ENCODE peak calls at places on chromosomes 7 and 10, in six cellular contexts. F, O, D, X, L and G are unnamed samples.

GRCh38 chr10:97539523-97540200 is 32.9 kb upstream of the ANKRD2 start:
- DNase-seq in F (peak), O (no peak), X (peak), D (peak), L (peak), G (peak)

GRCh38 chr7:3165681-3166580 is 122.3 kb upstream of the CARD11 start:
- DNase-seq in X (no peak), F (no peak), D (no peak), O (no peak), L (no peak), G (no peak)

GRCh38 chr10:62632071-62632809 is 172.3 kb upstream of the ADO start:
- DNase-seq in L (peak), X (no peak), F (no peak), O (no peak), D (no peak), G (no peak)

GRCh38 chr7:8386926-8387550 is 46.4 kb upstream of the NXPH1 start:
- DNase-seq in F (no peak), O (no peak), D (no peak), X (no peak), L (no peak), G (no peak)

GRCh38 chr7:20786779-20787651 is at the start of gene SP8:
- DNase-seq in O (no peak), L (peak), X (no peak), D (no peak), F (no peak), G (peak)

GRCh38 chr10:8532647-8533046 is 478.2 kb downstream of the GATA3 start:
- DNase-seq in D (no peak), O (no peak), L (no peak), F (no peak), X (no peak), G (no peak)

GRCh38 chr7:101819183-101819582 is 1.8 kb downstream of the CUX1 start:
- DNase-seq in X (no peak), L (no peak), F (no peak), O (no peak), D (no peak), G (no peak)

GRCh38 chr7:780056-780455 is 52.2 kb upstream of the SUN1 start:
- DNase-seq in L (no peak), F (no peak), D (no peak), X (no peak), O (no peak), G (no peak)

GRCh38 chr7:139714163-139714901 is 63.5 kb downstream of the HIPK2 start:
- DNase-seq in O (no peak), L (no peak), D (no peak), F (no peak), X (no peak), G (no peak)

GRCh38 chr10:123568751-123569150 is 97.4 kb upstream of the GPR26 start:
- DNase-seq in O (no peak), X (no peak), D (no peak), F (no peak), L (no peak), G (no peak)

GRCh38 chr10:61376377-61376776 is 76.8 kb downstream of the TMEM26 start:
- DNase-seq in X (no peak), D (no peak), L (no peak), F (no peak), O (no peak), G (no peak)

GRCh38 chr7:95434501-95435421 is at the start of gene PON2:
- DNase-seq in X (peak), O (peak), F (no peak), D (peak), L (peak), G (peak)

GRCh38 chr7:98051118-98051744 is 55.4 kb upstream of the LMTK2 start:
- DNase-seq in X (no peak), D (no peak), O (peak), L (no peak), F (no peak), G (no peak)

GRCh38 chr10:97416565-97416964 is 9.4 kb upstream of the PGAM1 start:
- DNase-seq in F (no peak), L (no peak), X (no peak), D (no peak), O (no peak), G (no peak)

GRCh38 chr7:120553497-120553896 is 280.5 kb downstream of the KCND2 start:
- DNase-seq in F (no peak), X (no peak), D (no peak), O (no peak), L (no peak), G (peak)

GRCh38 chr10:1573981-1574380 is 163.3 kb downstream of the ADARB2 start:
- DNase-seq in D (no peak), X (no peak), L (no peak), F (no peak), O (no peak), G (no peak)

GRCh38 chr7:157664866-157665633 is 328.2 kb downstream of the DNAJB6 start:
- DNase-seq in L (peak), X (no peak), O (peak), D (no peak), F (no peak), G (no peak)

GRCh38 chr7:99473315-99473596 is 566 bp downstream of the ZNF789 start:
- DNase-seq in O (peak), D (peak), F (peak), L (peak), X (peak), G (peak)

GRCh38 chr7:158030566-158030965 is 557.1 kb downstream of the PTPRN2 start:
- DNase-seq in F (no peak), L (no peak), X (no peak), D (no peak), O (no peak), G (no peak)

DNA sequence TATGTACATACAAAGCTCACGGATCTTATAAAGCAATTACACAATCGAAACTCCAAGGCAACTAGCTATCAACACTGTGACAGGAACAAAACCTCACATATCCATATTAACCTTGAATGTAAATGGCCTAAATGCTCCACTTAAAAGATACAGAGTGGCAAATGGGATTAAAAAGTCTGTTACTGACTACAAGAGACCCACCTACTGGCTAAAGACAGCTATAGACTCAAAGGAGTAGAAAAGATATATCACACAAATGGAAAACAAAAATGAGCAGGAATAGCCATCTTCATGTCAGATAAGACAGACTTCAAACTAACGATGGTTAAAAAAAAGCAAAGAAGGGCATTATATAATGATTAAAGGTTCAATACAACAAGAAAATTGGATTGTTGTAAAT is 246.7 kb downstream of the ADRA2A start:
- DNase-seq in X (no peak), F (peak), O (peak), L (no peak), D (peak), G (peak)
- TF ChIP-seq CTCF in X (no peak), F (no peak), O (peak), L (no peak), D (no peak), G (no peak)

GRCh38 chr10:31318854-31319601 is at the start of gene ZEB1:
- DNase-seq in L (peak), F (peak), O (peak), X (peak), D (peak), G (peak)
- TF ChIP-seq CTCF in L (peak), F (peak), O (peak), X (peak), D (peak), G (peak)

GRCh38 chr7:141973673-141974072 is at the start of gene TAS2R38:
- DNase-seq in O (no peak), F (no peak), D (no peak), X (no peak), L (no peak), G (no peak)

GRCh38 chr7:141976524-141977245 is 3.1 kb upstream of the TAS2R38 start:
- DNase-seq in F (no peak), O (no peak), D (no peak), X (no peak), L (no peak), G (no peak)

GRCh38 chr7:141978351-141978750 is 4.8 kb upstream of the TAS2R38 start:
- DNase-seq in D (no peak), F (no peak), X (no peak), O (no peak), L (no peak), G (no peak)

GRCh38 chr7:141975806-141976523 is 2.4 kb upstream of the TAS2R38 start:
- DNase-seq in L (peak), D (peak), F (no peak), X (peak), O (peak), G (peak)

GRCh38 chr7:141974831-141975230 is 1.3 kb upstream of the TAS2R38 start:
- DNase-seq in X (no peak), F (no peak), D (peak), L (no peak), O (peak), G (peak)
- TF ChIP-seq CTCF in X (no peak), F (no peak), D (peak), L (no peak), O (peak), G (peak)

GRCh38 chr7:83362786-83363185 is 200.1 kb upstream of the PCLO start:
- DNase-seq in F (no peak), D (peak), L (peak), X (peak), O (no peak), G (no peak)

GRCh38 chr7:83366629-83367028 is 203.9 kb upstream of the PCLO start:
- DNase-seq in F (no peak), L (no peak), O (no peak), D (peak), X (no peak), G (no peak)

DNA sequence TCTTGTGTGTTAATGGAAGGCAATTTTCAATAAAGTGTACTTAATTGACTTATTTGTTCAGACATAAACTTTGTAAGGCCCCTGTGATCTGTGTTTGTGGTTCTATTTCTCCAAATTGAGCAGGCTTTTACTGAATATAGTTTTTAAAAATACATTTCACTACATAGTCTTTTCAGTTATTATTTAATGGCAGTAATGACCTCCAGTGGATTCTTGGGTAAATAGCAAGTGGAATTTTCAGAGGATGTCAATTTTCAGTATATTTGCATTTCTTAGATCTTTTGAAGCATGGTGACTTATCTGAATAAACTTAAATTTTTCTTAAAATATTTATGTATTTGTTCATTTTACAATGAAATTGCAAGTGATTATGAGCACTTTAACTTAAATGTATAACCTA is 203.1 kb upstream of the PCLO start:
- DNase-seq in L (no peak), F (no peak), O (no peak), X (peak), D (peak), G (peak)
- TF ChIP-seq CTCF in L (no peak), F (peak), O (peak), X (peak), D (peak), G (no peak)

DNA sequence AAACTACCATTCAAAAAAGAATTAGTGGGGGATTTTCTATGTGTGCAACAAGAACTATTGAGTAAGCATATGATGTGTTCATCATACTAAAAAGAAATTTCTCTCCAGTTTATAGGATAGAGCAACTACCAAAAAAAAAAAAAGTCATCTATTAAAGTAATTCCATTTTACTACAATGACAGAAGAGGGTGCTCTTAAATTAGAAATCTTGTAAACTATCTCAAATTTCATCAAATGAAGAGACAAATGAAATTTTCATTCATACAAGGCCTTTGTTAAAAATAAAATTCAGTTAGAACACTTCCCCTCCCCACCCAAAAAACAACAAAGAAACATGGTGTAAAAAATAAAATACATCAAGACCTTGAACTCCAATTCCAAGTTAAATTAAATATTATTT is 195.4 kb upstream of the PLXDC2 start:
- DNase-seq in F (no peak), D (peak), X (no peak), O (no peak), L (peak), G (peak)
- TF ChIP-seq CTCF in F (no peak), D (peak), X (no peak), O (no peak), L (no peak), G (no peak)

GRCh38 chr7:105808703-105809590 is 67.5 kb downstream of the ATXN7L1 start:
- DNase-seq in F (no peak), O (no peak), L (peak), X (peak), D (peak), G (peak)
- TF ChIP-seq CTCF in F (no peak), O (peak), L (no peak), X (no peak), D (no peak), G (no peak)

DNA sequence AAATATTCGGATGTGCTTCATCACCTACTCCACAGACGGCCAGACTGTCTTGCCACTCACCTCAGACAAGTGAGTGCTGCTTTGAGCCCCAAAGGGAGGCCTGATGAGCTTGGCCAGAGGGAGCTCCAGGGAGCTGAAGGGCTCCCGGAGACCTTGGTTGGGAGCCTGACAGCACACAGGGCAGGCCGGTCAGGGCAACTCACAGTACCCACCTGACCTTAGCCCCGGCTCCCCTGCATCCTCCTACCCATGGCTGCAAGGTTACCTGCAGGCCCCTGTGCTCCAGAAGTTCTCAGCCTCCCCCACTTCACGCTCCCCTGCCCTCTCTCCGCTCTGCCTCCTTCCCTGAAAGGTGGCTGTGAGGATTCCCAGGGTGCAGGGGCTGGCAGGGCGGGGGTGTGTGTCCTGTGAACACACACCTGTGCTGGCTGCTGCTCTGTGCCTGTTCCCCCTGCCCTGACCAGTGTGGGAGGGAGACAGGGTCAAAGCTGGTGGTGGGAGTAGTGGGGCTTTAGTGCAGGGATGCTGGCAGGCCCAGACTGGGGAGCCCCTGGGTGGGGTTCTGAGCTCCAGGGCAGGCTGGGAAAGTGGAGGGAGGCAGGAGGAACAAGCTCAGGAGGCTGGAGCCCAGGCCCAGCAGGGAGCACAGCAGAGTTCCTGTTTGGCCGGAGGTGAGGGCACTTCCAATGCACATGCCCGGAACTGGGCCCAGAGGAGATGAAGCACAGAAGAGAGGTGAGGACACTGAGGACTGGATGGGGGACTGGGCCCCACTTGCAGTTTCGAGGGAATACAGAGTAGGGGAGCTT is 7.2 kb downstream of the ANTXRL start:
- DNase-seq in X (no peak), L (no peak), F (no peak), D (peak), O (no peak), G (no peak)
- TF ChIP-seq CTCF in X (peak), L (no peak), F (no peak), D (peak), O (no peak), G (no peak)